ENCODE peak calls at places on chromosomes 11 and 22, in ten cellular contexts. T is stimulated activated effector memory CD8-positive, alpha-beta T cell treated with anti-CD3 and anti-CD28 coated beads, Interleukin-12 subunit alpha, Interleukin-12 subunit beta, amount 100 ng/mL, for 72 hours; Q is GM06990; W is stimulated activated CD8-positive, alpha-beta memory T cell treated with anti-CD3 and anti-CD28 coated beads, Interleukin-4, amount 100 ng/mL, for 1 hour; O is KG1; A is activated T-cell treated with anti-CD3 and anti-CD28 coated beads, Interleukin-2, amount 50 U/mL, for 72 hours; V is frontal cortex; F is HEK293T; B is astrocyte of the cerebellum; P is GM20000. U is an unnamed sample.

GRCh38 chr11:70138403-70138802 is 60.3 kb downstream of the ANO1 start:
- DNase-seq in W (no peak), B (no peak), F (no peak), A (no peak), V (no peak), Q (no peak), P (no peak), T (no peak), O (no peak), U (no peak)

GRCh38 chr11:13140873-13141655 is 131.9 kb downstream of the RASSF10 start:
- DNase-seq in W (no peak), P (no peak), O (no peak), B (no peak), A (no peak), T (no peak), F (no peak), V (no peak), Q (no peak), U (peak)

GRCh38 chr11:8917157-8917820 is 6.3 kb downstream of the AKIP1 start:
- DNase-seq in B (peak), F (no peak), V (no peak), W (no peak), T (no peak), Q (no peak), A (no peak), P (no peak), O (no peak), U (peak)

GRCh38 chr11:105935791-105936190 is 86.2 kb downstream of the MSANTD4 start:
- DNase-seq in F (no peak), V (no peak), A (no peak), P (no peak), B (peak), Q (no peak), T (no peak), W (no peak), O (no peak), U (peak)

GRCh38 chr22:43154887-43155536 is 3.7 kb downstream of the TSPO start:
- DNase-seq in O (no peak), V (no peak), W (no peak), F (no peak), A (no peak), B (no peak), T (no peak), P (no peak), Q (no peak), U (no peak)

GRCh38 chr11:59573216-59573615 is 42.4 kb downstream of the OSBP start:
- DNase-seq in Q (no peak), A (no peak), W (no peak), B (peak), F (no peak), T (no peak), O (no peak), V (no peak), P (no peak), U (peak)

GRCh38 chr22:42745118-42745517 is 24.4 kb upstream of the A4GALT start:
- DNase-seq in P (no peak), W (no peak), Q (no peak), F (no peak), B (no peak), V (no peak), O (no peak), A (no peak), T (no peak), U (peak)

GRCh38 chr11:110897035-110897434 is 184.8 kb upstream of the ARHGAP20 start:
- DNase-seq in Q (no peak), F (no peak), B (peak), A (no peak), W (no peak), V (no peak), P (no peak), T (no peak), O (no peak), U (no peak)

U was measured in epithelial cell of esophagus.